ENCODE peak calls at places on chromosomes 2 and 18, in six cellular contexts. H is GM12878, W is K562, M is HCT116, Y is H1, K is HepG2. A is an unnamed sample.

GRCh38 chr18:37322497-37323035 is 243.0 kb downstream of the CELF4 start:
- DNase-seq in H (no peak), W (peak), M (peak), Y (peak), K (peak), A (peak)

GRCh38 chr2:8168876-8169275 is 513.0 kb upstream of the ID2 start:
- DNase-seq in H (no peak), W (no peak), M (no peak), Y (no peak), K (no peak), A (no peak)

GRCh38 chr2:172448544-172449267 is 21.3 kb downstream of the ITGA6 start:
- DNase-seq in H (no peak), W (no peak), M (no peak), Y (no peak), K (no peak), A (no peak)

GRCh38 chr2:109702250-109702985 is 88.3 kb downstream of the SOWAHC start:
- DNase-seq in H (no peak), W (no peak), M (peak), Y (no peak), K (no peak), A (no peak)

GRCh38 chr2:236592821-236593220 is 23.2 kb downstream of the ACKR3 start:
- DNase-seq in H (no peak), W (no peak), M (no peak), Y (no peak), K (peak), A (no peak)

GRCh38 chr18:28494151-28494550 is 317.2 kb upstream of the CDH2 start:
- DNase-seq in H (no peak), W (no peak), M (no peak), Y (no peak), K (no peak), A (no peak)

GRCh38 chr2:84449055-84449454 is 10.0 kb downstream of the SUCLG1 start:
- DNase-seq in H (no peak), W (no peak), M (no peak), Y (no peak), K (peak), A (no peak)

GRCh38 chr2:202965810-202966454 is 48.7 kb upstream of the NBEAL1 start:
- DNase-seq in H (peak), W (peak), M (peak), Y (no peak), K (peak), A (no peak)

GRCh38 chr18:54958711-54959625 is at the start of gene CCDC68:
- DNase-seq in H (no peak), W (peak), M (no peak), Y (no peak), K (peak), A (peak)

GRCh38 chr18:27363918-27364317 is 178.8 kb upstream of the CHST9 start:
- DNase-seq in H (no peak), W (no peak), M (no peak), Y (no peak), K (peak), A (no peak)

GRCh38 chr2:226690471-226691024 is 109.1 kb downstream of the IRS1 start:
- DNase-seq in H (no peak), W (no peak), M (no peak), Y (no peak), K (no peak), A (no peak)

GRCh38 chr2:179562330-179562885 is 297.8 kb upstream of the SESTD1 start:
- DNase-seq in H (no peak), W (no peak), M (no peak), Y (no peak), K (no peak), A (no peak)

GRCh38 chr2:48514591-48514990 is 15.4 kb upstream of the STON1 start:
- DNase-seq in H (no peak), W (no peak), M (no peak), Y (no peak), K (no peak), A (no peak)

GRCh38 chr2:220129427-220129826 is 502.0 kb downstream of the SLC4A3 start:
- DNase-seq in H (no peak), W (no peak), M (no peak), Y (no peak), K (no peak), A (no peak)

GRCh38 chr2:106956416-106956815 is 70.4 kb upstream of the ST6GAL2 start:
- DNase-seq in H (no peak), W (no peak), M (no peak), Y (no peak), K (no peak), A (no peak)

GRCh38 chr2:22499082-22499844 is 885.7 kb upstream of the KLHL29 start:
- DNase-seq in H (no peak), W (no peak), M (no peak), Y (no peak), K (no peak), A (no peak)

GRCh38 chr2:5076599-5076998 is 615.6 kb upstream of the SOX11 start:
- DNase-seq in H (no peak), W (no peak), M (no peak), Y (no peak), K (no peak), A (no peak)

GRCh38 chr18:4802296-4802695 is 347.2 kb upstream of the DLGAP1 start:
- DNase-seq in H (no peak), W (no peak), M (no peak), Y (no peak), K (no peak), A (no peak)

GRCh38 chr2:241894056-241894641 is 24.6 kb downstream of the RTP5 start:
- DNase-seq in H (no peak), W (no peak), M (no peak), Y (no peak), K (no peak), A (no peak)

GRCh38 chr2:55995206-55995605 is 71.6 kb upstream of the EFEMP1 start:
- DNase-seq in H (no peak), W (no peak), M (no peak), Y (no peak), K (no peak), A (no peak)

GRCh38 chr2:55989405-55989804 is 65.8 kb upstream of the EFEMP1 start:
- DNase-seq in H (no peak), W (no peak), M (no peak), Y (no peak), K (no peak), A (no peak)

GRCh38 chr2:55986700-55987440 is 63.3 kb upstream of the EFEMP1 start:
- DNase-seq in H (no peak), W (no peak), M (no peak), Y (no peak), K (no peak), A (no peak)

GRCh38 chr2:55993685-55994084 is 70.1 kb upstream of the EFEMP1 start:
- DNase-seq in H (no peak), W (no peak), M (no peak), Y (no peak), K (no peak), A (no peak)

DNA sequence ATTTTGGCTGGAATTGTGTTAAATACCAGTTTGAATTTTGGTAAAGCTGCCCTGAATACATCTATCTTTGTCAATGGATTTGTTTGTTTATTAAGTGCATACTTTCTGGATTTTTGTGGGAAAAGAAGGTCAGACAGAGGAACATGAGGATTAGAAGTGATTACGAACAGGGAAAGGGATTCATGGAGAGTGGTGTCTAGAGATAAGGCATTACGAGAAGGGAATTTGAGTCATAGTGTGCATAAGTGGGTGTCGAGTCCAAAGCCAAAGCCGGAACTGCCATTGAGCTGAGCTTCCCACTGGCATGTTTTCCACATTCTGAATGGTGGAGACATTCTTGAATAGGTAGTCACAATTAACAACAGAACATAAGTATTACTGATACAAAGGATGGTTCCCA is 68.9 kb upstream of the EFEMP1 start:
- DNase-seq in H (no peak), W (no peak), M (no peak), Y (no peak), K (peak), A (no peak)
- TF ChIP-seq ATF3 in H (no peak), W (no peak), M (no peak), Y (no peak), K (no peak), A (no peak)

GRCh38 chr18:68991281-68991680 is 193.4 kb downstream of the CCDC102B start:
- DNase-seq in H (no peak), W (no peak), M (no peak), Y (no peak), K (no peak), A (no peak)
- TF ChIP-seq ATF3 in H (no peak), W (no peak), M (no peak), Y (no peak), K (no peak), A (no peak)

GRCh38 chr18:21809725-21810124 is 69.1 kb downstream of the MIB1 start:
- DNase-seq in H (no peak), W (no peak), M (no peak), Y (no peak), K (no peak), A (no peak)
- TF ChIP-seq ATF3 in H (no peak), W (no peak), M (no peak), Y (no peak), K (no peak), A (no peak)

DNA sequence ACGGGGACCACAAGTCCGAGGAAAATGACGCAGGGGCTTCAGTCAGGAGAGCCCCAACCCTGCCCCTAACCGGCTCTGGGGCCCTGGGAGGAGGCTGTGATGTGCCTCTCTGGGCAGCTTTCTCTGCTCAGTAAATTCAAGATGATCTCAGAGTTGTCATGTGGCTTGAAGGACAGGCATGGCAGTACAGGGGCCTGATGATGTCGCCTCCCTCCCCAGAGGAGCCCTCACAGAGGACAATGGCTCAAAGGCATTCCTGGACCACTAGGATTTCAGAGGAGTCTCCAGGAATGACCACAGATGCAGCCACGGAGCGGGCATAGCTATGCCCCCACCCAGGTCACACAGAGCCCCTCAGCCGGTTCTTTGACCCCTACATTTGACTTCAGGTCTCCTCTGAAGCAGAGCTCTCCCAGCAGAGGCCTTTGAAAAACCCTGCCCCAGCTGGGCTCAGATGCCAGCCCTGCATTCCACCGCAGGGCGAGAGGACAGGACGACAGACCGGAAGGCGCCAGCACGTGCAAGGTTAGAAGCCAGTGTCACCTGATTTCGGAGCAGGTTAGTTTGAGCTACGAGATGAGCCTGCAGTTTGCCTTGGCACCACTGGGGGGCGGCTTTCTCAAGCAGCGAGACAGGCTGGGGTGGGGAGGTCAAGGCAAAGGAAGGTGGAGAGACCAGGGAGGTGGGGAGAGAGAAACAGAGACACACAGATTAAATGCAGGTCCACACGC is 39.2 kb downstream of the BIN1 start:
- DNase-seq in H (no peak), W (peak), M (peak), Y (peak), K (peak), A (peak)
- TF ChIP-seq ATF3 in H (no peak), W (peak), M (no peak), Y (peak), K (no peak), A (no peak)

GRCh38 chr2:29260151-29260772 is 145.0 kb downstream of the CLIP4 start:
- DNase-seq in H (no peak), W (no peak), M (no peak), Y (no peak), K (no peak), A (no peak)
- TF ChIP-seq ATF3 in H (no peak), W (no peak), M (no peak), Y (no peak), K (no peak), A (no peak)

A was measured in WTC11.